ENCODE peak calls at places on chromosomes 5 and 9, in ten cellular contexts. N is cerebellar cortex; Y is PC-9; L is NCI-H1048; U is HEK293T; R is GM12878; I is T1000; O is stimulated activated CD4-positive, alpha-beta T cell treated with anti-CD3 and anti-CD28 coated beads, Interleukin-1b, Interleukin-23, amount 100 ng/mL, for 4 hours; H is astrocyte of the spinal cord; D is H54. J is an unnamed sample.

GRCh38 chr9:19074836-19075235 is 25.6 kb downstream of the RRAGA start:
- DNase-seq in N (no peak), Y (peak; percentile 79), L (no peak), U (no peak), R (no peak), I (no peak), O (no peak), H (no peak), D (no peak), J (no peak)

GRCh38 chr5:131272365-131273123 is 8.7 kb downstream of the CDC42SE2 start:
- DNase-seq in N (no peak), Y (no peak), L (no peak), U (no peak), R (no peak), I (no peak), O (no peak), H (no peak), D (no peak), J (no peak)

GRCh38 chr9:30504502-30504905 is 1879.9 kb upstream of the ACO1 start:
- DNase-seq in N (no peak), Y (no peak), L (no peak), U (no peak), R (no peak), I (no peak), O (no peak), H (peak; percentile 2), D (no peak), J (no peak)

GRCh38 chr5:179553875-179554274 is 3.5 kb downstream of the RUFY1 start:
- DNase-seq in N (no peak), Y (peak; percentile 38), L (no peak), U (no peak), R (no peak), I (no peak), O (no peak), H (peak; percentile 65), D (peak; percentile 77), J (peak; percentile 58)

GRCh38 chr5:180649297-180650039 is at the start of gene FLT4:
- DNase-seq in N (no peak), Y (no peak), L (no peak), U (peak; percentile 65), R (no peak), I (no peak), O (no peak), H (no peak), D (no peak), J (no peak)

GRCh38 chr5:67360047-67360446 is 163.4 kb upstream of the CD180 start:
- DNase-seq in N (no peak), Y (no peak), L (no peak), U (no peak), R (no peak), I (no peak), O (no peak), H (no peak), D (no peak), J (no peak)

GRCh38 chr5:108216890-108217289 is 165.0 kb downstream of the FBXL17 start:
- DNase-seq in N (no peak), Y (no peak), L (no peak), U (no peak), R (no peak), I (no peak), O (no peak), H (peak; percentile 72), D (peak; percentile 16), J (peak; percentile 63)

GRCh38 chr5:7705736-7706135 is 145.2 kb downstream of the CFAP90 start:
- DNase-seq in N (no peak), Y (no peak), L (no peak), U (no peak), R (no peak), I (no peak), O (no peak), H (no peak), D (no peak), J (no peak)

GRCh38 chr9:20023237-20023928 is 234.5 kb upstream of the SLC24A2 start:
- DNase-seq in N (peak; percentile 18), Y (no peak), L (no peak), U (no peak), R (no peak), I (no peak), O (no peak), H (no peak), D (no peak), J (peak; percentile 31)

GRCh38 chr5:147177125-147177840 is 57.5 kb upstream of the STK32A start:
- DNase-seq in N (no peak), Y (no peak), L (no peak), U (no peak), R (no peak), I (peak; percentile 33), O (no peak), H (peak; percentile 75), D (peak; percentile 9), J (peak; percentile 46)

GRCh38 chr5:93189707-93190120 is 391.3 kb downstream of the NR2F1-AS1 start:
- DNase-seq in N (no peak), Y (peak; percentile 97), L (no peak), U (no peak), R (no peak), I (no peak), O (no peak), H (peak; percentile 91), D (peak; percentile 22), J (peak; percentile 72)

GRCh38 chr5:369151-369939 is 47.8 kb downstream of the AHRR start:
- DNase-seq in N (no peak), Y (no peak), L (no peak), U (no peak), R (peak; percentile 40), I (no peak), O (no peak), H (no peak), D (no peak), J (peak; percentile 50)

GRCh38 chr5:66247176-66247960 is 103.3 kb downstream of the SREK1 start:
- DNase-seq in N (no peak), Y (peak; percentile 87), L (no peak), U (no peak), R (no peak), I (peak; percentile 31), O (no peak), H (peak; percentile 67), D (peak; percentile 52), J (peak; percentile 72)

GRCh38 chr5:131270809-131271208 is 7.0 kb downstream of the CDC42SE2 start:
- DNase-seq in N (no peak), Y (peak; percentile 73), L (no peak), U (no peak), R (no peak), I (no peak), O (no peak), H (peak; percentile 32), D (no peak), J (no peak)

GRCh38 chr5:15966651-15967050 is 212.9 kb downstream of the MARCHF11 start:
- DNase-seq in N (no peak), Y (no peak), L (no peak), U (no peak), R (no peak), I (no peak), O (no peak), H (no peak), D (no peak), J (no peak)

GRCh38 chr9:27460225-27461023 is 63.7 kb upstream of the IFNK start:
- DNase-seq in N (no peak), Y (no peak), L (no peak), U (no peak), R (peak; percentile 37), I (no peak), O (no peak), H (no peak), D (no peak), J (no peak)

GRCh38 chr5:135323227-135323626 is 75.8 kb downstream of the MACROH2A1 start:
- DNase-seq in N (no peak), Y (no peak), L (no peak), U (no peak), R (no peak), I (no peak), O (no peak), H (no peak), D (no peak), J (no peak)

GRCh38 chr5:126198509-126198908 is 224.7 kb upstream of the GRAMD2B start:
- DNase-seq in N (no peak), Y (no peak), L (no peak), U (no peak), R (no peak), I (no peak), O (no peak), H (no peak), D (no peak), J (no peak)

GRCh38 chr9:77455312-77455927 is 192.7 kb downstream of the GNA14 start:
- DNase-seq in N (peak; percentile 13), Y (no peak), L (peak; percentile 4), U (peak; percentile 65), R (no peak), I (no peak), O (peak; percentile 17), H (no peak), D (peak; percentile 52), J (peak; percentile 39)

GRCh38 chr9:93673271-93673843 is 97.0 kb downstream of the PHF2 start:
- DNase-seq in N (no peak), Y (no peak), L (no peak), U (no peak), R (no peak), I (no peak), O (no peak), H (no peak), D (peak; percentile 33), J (peak; percentile 31)

GRCh38 chr5:135245521-135246499 is 153.2 kb downstream of the MACROH2A1 start:
- DNase-seq in N (no peak), Y (peak; percentile 78), L (no peak), U (no peak), R (no peak), I (no peak), O (no peak), H (peak; percentile 62), D (no peak), J (peak; percentile 38)

GRCh38 chr9:36928670-36929349 is 105.3 kb downstream of the PAX5 start:
- DNase-seq in N (no peak), Y (peak; percentile 60), L (no peak), U (no peak), R (peak; percentile 64), I (no peak), O (no peak), H (peak; percentile 76), D (peak; percentile 31), J (peak; percentile 32)

GRCh38 chr9:98807070-98807810 is at the start of gene GALNT12:
- DNase-seq in N (no peak), Y (peak; percentile 40), L (no peak), U (peak; percentile 47), R (no peak), I (no peak), O (peak; percentile 56), H (no peak), D (no peak), J (no peak)

GRCh38 chr5:113581388-113581787 is 67.9 kb downstream of the YTHDC2 start:
- DNase-seq in N (peak; percentile 65), Y (no peak), L (no peak), U (no peak), R (no peak), I (no peak), O (no peak), H (no peak), D (no peak), J (no peak)

GRCh38 chr9:14205463-14205862 is 108.5 kb downstream of the NFIB start:
- DNase-seq in N (no peak), Y (peak; percentile 93), L (no peak), U (no peak), R (no peak), I (no peak), O (no peak), H (peak; percentile 70), D (peak; percentile 27), J (peak; percentile 11)

GRCh38 chr5:125668904-125669303 is 754.3 kb upstream of the GRAMD2B start:
- DNase-seq in N (peak; percentile 11), Y (peak; percentile 48), L (no peak), U (no peak), R (no peak), I (no peak), O (no peak), H (no peak), D (no peak), J (peak; percentile 24)

GRCh38 chr5:179608131-179608581 is 15.3 kb downstream of the HNRNPH1 start:
- DNase-seq in N (peak; percentile 54), Y (no peak), L (no peak), U (no peak), R (no peak), I (no peak), O (no peak), H (no peak), D (no peak), J (peak; percentile 67)